ENCODE peak calls at places on chromosomes 11 and 22, in nine cellular contexts. One of them, this sample, is unnamed.

GRCh38 chr22:22957090-22957489 is 69.5 kb downstream of the IGLL5 start:
- DNase-seq in effector memory CD4-positive, alpha-beta T cell: no peak
- DNase-seq in effector CD8-positive, alpha-beta T cell: no peak
- DNase-seq in activated naive CD4-positive, alpha-beta T cell: no peak
- DNase-seq in naive B cell: no peak
- DNase-seq in BE2C: no peak
- DNase-seq in trophoblast cell: no peak
- DNase-seq in NCI-H1417 treated with DMSO at 0.1 percent for 48 hours: no peak
- DNase-seq in mucosa of descending colon: no peak
- DNase-seq in this sample: no peak

GRCh38 chr11:19116315-19116970 is 525 bp upstream of the ZDHHC13 start:
- DNase-seq in NCI-H1417 treated with DMSO at 0.1 percent for 48 hours: no peak
- DNase-seq in trophoblast cell: no peak
- DNase-seq in naive B cell: no peak
- DNase-seq in activated naive CD4-positive, alpha-beta T cell: no peak
- DNase-seq in effector CD8-positive, alpha-beta T cell: no peak
- DNase-seq in mucosa of descending colon: no peak
- DNase-seq in effector memory CD4-positive, alpha-beta T cell: no peak
- DNase-seq in BE2C: no peak
- DNase-seq in this sample: no peak

GRCh38 chr11:86955674-86956522 is 703 bp upstream of the FZD4 start:
- DNase-seq in mucosa of descending colon: peak; percentile 81
- DNase-seq in NCI-H1417 treated with DMSO at 0.1 percent for 48 hours: peak; percentile 46
- DNase-seq in activated naive CD4-positive, alpha-beta T cell: no peak
- DNase-seq in effector memory CD4-positive, alpha-beta T cell: no peak
- DNase-seq in trophoblast cell: peak; percentile 62
- DNase-seq in naive B cell: peak; percentile 11
- DNase-seq in BE2C: peak; percentile 76
- DNase-seq in effector CD8-positive, alpha-beta T cell: no peak
- DNase-seq in this sample: no peak

GRCh38 chr22:29284196-29284595 is 16.1 kb downstream of the EWSR1 start:
- DNase-seq in naive B cell: no peak
- DNase-seq in effector CD8-positive, alpha-beta T cell: no peak
- DNase-seq in trophoblast cell: no peak
- DNase-seq in BE2C: no peak
- DNase-seq in effector memory CD4-positive, alpha-beta T cell: no peak
- DNase-seq in mucosa of descending colon: no peak
- DNase-seq in activated naive CD4-positive, alpha-beta T cell: no peak
- DNase-seq in NCI-H1417 treated with DMSO at 0.1 percent for 48 hours: no peak
- DNase-seq in this sample: no peak

GRCh38 chr22:19631899-19632670 is 82.2 kb upstream of the SEPTIN5 start:
- DNase-seq in effector CD8-positive, alpha-beta T cell: no peak
- DNase-seq in NCI-H1417 treated with DMSO at 0.1 percent for 48 hours: no peak
- DNase-seq in activated naive CD4-positive, alpha-beta T cell: no peak
- DNase-seq in trophoblast cell: peak; percentile 26
- DNase-seq in BE2C: peak; percentile 84
- DNase-seq in mucosa of descending colon: no peak
- DNase-seq in naive B cell: no peak
- DNase-seq in effector memory CD4-positive, alpha-beta T cell: no peak
- DNase-seq in this sample: no peak

GRCh38 chr11:110990316-110990715 is 255.2 kb upstream of the POU2AF2 start:
- DNase-seq in BE2C: no peak
- DNase-seq in effector CD8-positive, alpha-beta T cell: no peak
- DNase-seq in trophoblast cell: no peak
- DNase-seq in NCI-H1417 treated with DMSO at 0.1 percent for 48 hours: no peak
- DNase-seq in effector memory CD4-positive, alpha-beta T cell: no peak
- DNase-seq in naive B cell: no peak
- DNase-seq in mucosa of descending colon: no peak
- DNase-seq in activated naive CD4-positive, alpha-beta T cell: no peak
- DNase-seq in this sample: no peak

GRCh38 chr11:30553521-30554110 is 32.5 kb downstream of the MPPED2 start:
- DNase-seq in mucosa of descending colon: no peak
- DNase-seq in NCI-H1417 treated with DMSO at 0.1 percent for 48 hours: no peak
- DNase-seq in naive B cell: no peak
- DNase-seq in trophoblast cell: no peak
- DNase-seq in effector memory CD4-positive, alpha-beta T cell: no peak
- DNase-seq in BE2C: no peak
- DNase-seq in activated naive CD4-positive, alpha-beta T cell: no peak
- DNase-seq in effector CD8-positive, alpha-beta T cell: no peak
- DNase-seq in this sample: no peak

GRCh38 chr22:49449811-49450386 is 377.8 kb downstream of the BRD1 start:
- DNase-seq in BE2C: no peak
- DNase-seq in mucosa of descending colon: no peak
- DNase-seq in effector memory CD4-positive, alpha-beta T cell: no peak
- DNase-seq in effector CD8-positive, alpha-beta T cell: no peak
- DNase-seq in NCI-H1417 treated with DMSO at 0.1 percent for 48 hours: no peak
- DNase-seq in naive B cell: no peak
- DNase-seq in activated naive CD4-positive, alpha-beta T cell: no peak
- DNase-seq in trophoblast cell: no peak
- DNase-seq in this sample: no peak

GRCh38 chr11:59214141-59214893 is 1.6 kb upstream of the MPEG1 start:
- DNase-seq in effector memory CD4-positive, alpha-beta T cell: no peak
- DNase-seq in naive B cell: no peak
- DNase-seq in BE2C: no peak
- DNase-seq in mucosa of descending colon: no peak
- DNase-seq in activated naive CD4-positive, alpha-beta T cell: no peak
- DNase-seq in NCI-H1417 treated with DMSO at 0.1 percent for 48 hours: no peak
- DNase-seq in effector CD8-positive, alpha-beta T cell: no peak
- DNase-seq in trophoblast cell: peak; percentile 90
- DNase-seq in this sample: no peak

GRCh38 chr11:134625631-134626030 is 213.6 kb upstream of the B3GAT1 start:
- DNase-seq in NCI-H1417 treated with DMSO at 0.1 percent for 48 hours: no peak
- DNase-seq in BE2C: no peak
- DNase-seq in effector CD8-positive, alpha-beta T cell: no peak
- DNase-seq in trophoblast cell: no peak
- DNase-seq in activated naive CD4-positive, alpha-beta T cell: no peak
- DNase-seq in naive B cell: no peak
- DNase-seq in effector memory CD4-positive, alpha-beta T cell: no peak
- DNase-seq in mucosa of descending colon: no peak
- DNase-seq in this sample: no peak

GRCh38 chr11:31757245-31757835 is 53.8 kb downstream of the PAX6 start:
- DNase-seq in trophoblast cell: no peak
- DNase-seq in mucosa of descending colon: no peak
- DNase-seq in NCI-H1417 treated with DMSO at 0.1 percent for 48 hours: no peak
- DNase-seq in effector memory CD4-positive, alpha-beta T cell: no peak
- DNase-seq in effector CD8-positive, alpha-beta T cell: no peak
- DNase-seq in BE2C: no peak
- DNase-seq in activated naive CD4-positive, alpha-beta T cell: no peak
- DNase-seq in naive B cell: no peak
- DNase-seq in this sample: no peak

GRCh38 chr11:14443642-14444041 is 56.0 kb downstream of the COPB1 start:
- DNase-seq in effector memory CD4-positive, alpha-beta T cell: no peak
- DNase-seq in trophoblast cell: no peak
- DNase-seq in naive B cell: no peak
- DNase-seq in NCI-H1417 treated with DMSO at 0.1 percent for 48 hours: no peak
- DNase-seq in activated naive CD4-positive, alpha-beta T cell: no peak
- DNase-seq in BE2C: peak; percentile 27
- DNase-seq in effector CD8-positive, alpha-beta T cell: no peak
- DNase-seq in mucosa of descending colon: peak; percentile 59
- DNase-seq in this sample: no peak

GRCh38 chr22:23302171-23303002 is 122.1 kb downstream of the BCR start:
- DNase-seq in trophoblast cell: no peak
- DNase-seq in effector memory CD4-positive, alpha-beta T cell: no peak
- DNase-seq in mucosa of descending colon: no peak
- DNase-seq in naive B cell: no peak
- DNase-seq in effector CD8-positive, alpha-beta T cell: no peak
- DNase-seq in NCI-H1417 treated with DMSO at 0.1 percent for 48 hours: no peak
- DNase-seq in activated naive CD4-positive, alpha-beta T cell: no peak
- DNase-seq in BE2C: peak; percentile 48
- DNase-seq in this sample: no peak

GRCh38 chr11:94793822-94794221 is 25.7 kb downstream of the AMOTL1 start:
- DNase-seq in activated naive CD4-positive, alpha-beta T cell: no peak
- DNase-seq in mucosa of descending colon: no peak
- DNase-seq in trophoblast cell: no peak
- DNase-seq in NCI-H1417 treated with DMSO at 0.1 percent for 48 hours: no peak
- DNase-seq in effector memory CD4-positive, alpha-beta T cell: no peak
- DNase-seq in effector CD8-positive, alpha-beta T cell: no peak
- DNase-seq in BE2C: no peak
- DNase-seq in naive B cell: no peak
- DNase-seq in this sample: no peak

GRCh38 chr11:48037709-48038468 is 57.5 kb downstream of the PTPRJ start:
- DNase-seq in effector CD8-positive, alpha-beta T cell: no peak
- DNase-seq in effector memory CD4-positive, alpha-beta T cell: no peak
- DNase-seq in activated naive CD4-positive, alpha-beta T cell: no peak
- DNase-seq in naive B cell: no peak
- DNase-seq in BE2C: no peak
- DNase-seq in mucosa of descending colon: no peak
- DNase-seq in trophoblast cell: no peak
- DNase-seq in NCI-H1417 treated with DMSO at 0.1 percent for 48 hours: no peak
- DNase-seq in this sample: no peak

GRCh38 chr22:28018461-28018927 is 99.4 kb upstream of the PITPNB start:
- DNase-seq in naive B cell: no peak
- DNase-seq in effector CD8-positive, alpha-beta T cell: no peak
- DNase-seq in effector memory CD4-positive, alpha-beta T cell: no peak
- DNase-seq in activated naive CD4-positive, alpha-beta T cell: no peak
- DNase-seq in BE2C: peak; percentile 11
- DNase-seq in trophoblast cell: no peak
- DNase-seq in NCI-H1417 treated with DMSO at 0.1 percent for 48 hours: no peak
- DNase-seq in mucosa of descending colon: no peak
- DNase-seq in this sample: no peak

GRCh38 chr11:23540101-23540561 is 679.9 kb upstream of the CCDC179 start:
- DNase-seq in NCI-H1417 treated with DMSO at 0.1 percent for 48 hours: peak; percentile 32
- DNase-seq in activated naive CD4-positive, alpha-beta T cell: no peak
- DNase-seq in BE2C: no peak
- DNase-seq in naive B cell: peak; percentile 19
- DNase-seq in effector CD8-positive, alpha-beta T cell: no peak
- DNase-seq in mucosa of descending colon: peak; percentile 39
- DNase-seq in effector memory CD4-positive, alpha-beta T cell: no peak
- DNase-seq in trophoblast cell: peak; percentile 57
- DNase-seq in this sample: peak; percentile 15

GRCh38 chr22:46362934-46363515 is 27.5 kb downstream of the TRMU start:
- DNase-seq in trophoblast cell: no peak
- DNase-seq in naive B cell: no peak
- DNase-seq in activated naive CD4-positive, alpha-beta T cell: no peak
- DNase-seq in mucosa of descending colon: no peak
- DNase-seq in effector CD8-positive, alpha-beta T cell: no peak
- DNase-seq in NCI-H1417 treated with DMSO at 0.1 percent for 48 hours: no peak
- DNase-seq in BE2C: no peak
- DNase-seq in effector memory CD4-positive, alpha-beta T cell: no peak
- DNase-seq in this sample: no peak

GRCh38 chr22:39155421-39155820 is 2.9 kb upstream of the CBX7 start:
- DNase-seq in effector CD8-positive, alpha-beta T cell: no peak
- DNase-seq in naive B cell: no peak
- DNase-seq in BE2C: no peak
- DNase-seq in mucosa of descending colon: no peak
- DNase-seq in trophoblast cell: no peak
- DNase-seq in effector memory CD4-positive, alpha-beta T cell: no peak
- DNase-seq in NCI-H1417 treated with DMSO at 0.1 percent for 48 hours: no peak
- DNase-seq in activated naive CD4-positive, alpha-beta T cell: no peak
- DNase-seq in this sample: no peak

GRCh38 chr11:17541330-17541885 is 2.8 kb downstream of the USH1C start:
- DNase-seq in trophoblast cell: no peak
- DNase-seq in mucosa of descending colon: peak; percentile 46
- DNase-seq in effector CD8-positive, alpha-beta T cell: no peak
- DNase-seq in BE2C: no peak
- DNase-seq in naive B cell: no peak
- DNase-seq in activated naive CD4-positive, alpha-beta T cell: no peak
- DNase-seq in effector memory CD4-positive, alpha-beta T cell: no peak
- DNase-seq in NCI-H1417 treated with DMSO at 0.1 percent for 48 hours: no peak
- DNase-seq in this sample: no peak

GRCh38 chr11:67354314-67355022 is 1.1 kb upstream of the POLD4 start:
- DNase-seq in trophoblast cell: peak; percentile 57
- DNase-seq in effector memory CD4-positive, alpha-beta T cell: no peak
- DNase-seq in mucosa of descending colon: peak; percentile 90
- DNase-seq in NCI-H1417 treated with DMSO at 0.1 percent for 48 hours: no peak
- DNase-seq in naive B cell: no peak
- DNase-seq in effector CD8-positive, alpha-beta T cell: no peak
- DNase-seq in activated naive CD4-positive, alpha-beta T cell: no peak
- DNase-seq in BE2C: peak; percentile 72
- DNase-seq in this sample: peak; percentile 42

This sample was measured in CD4-positive, CD25-positive, alpha-beta regulatory T cell.